ENCODE peak calls at places on chromosomes 16 and 17, in ten cellular contexts. D, Z, J, A, E, C, K, O, H and B are unnamed samples.

GRCh38 chr17:47882695-47883588 is 13.1 kb upstream of the SP2 start:
- DNase-seq in O (no peak), D (no peak), C (no peak), K (no peak), A (no peak), Z (no peak), E (no peak), H (no peak), J (no peak), B (no peak)

GRCh38 chr16:85663891-85664321 is 24.8 kb downstream of the GINS2 start:
- DNase-seq in H (no peak), C (no peak), A (no peak), O (no peak), Z (no peak), K (no peak), D (no peak), E (no peak), J (peak), B (no peak)

GRCh38 chr16:11094075-11094593 is 149.8 kb downstream of the CLEC16A start:
- DNase-seq in A (peak), E (no peak), J (no peak), O (peak), H (peak), D (no peak), Z (no peak), C (no peak), K (no peak), B (no peak)

GRCh38 chr16:84144301-84144858 is 597 bp downstream of the HSDL1 start:
- DNase-seq in A (peak), C (no peak), O (peak), Z (no peak), E (no peak), D (peak), J (peak), K (peak), H (no peak), B (no peak)

GRCh38 chr16:86926695-86927094 is 348.3 kb downstream of the FOXL1 start:
- DNase-seq in D (no peak), J (no peak), Z (no peak), H (no peak), C (no peak), A (no peak), K (no peak), O (no peak), E (no peak), B (no peak)

GRCh38 chr17:72121164-72122001 is 563 bp downstream of the SOX9 start:
- DNase-seq in K (no peak), Z (no peak), D (no peak), H (peak), C (no peak), E (no peak), A (peak), O (peak), J (peak), B (no peak)

GRCh38 chr16:676565-677297 is 1.3 kb downstream of the RHBDL1 start:
- DNase-seq in Z (no peak), J (no peak), E (no peak), O (no peak), C (no peak), A (no peak), K (peak), D (no peak), H (no peak), B (no peak)

GRCh38 chr17:231966-232807 is 50.7 kb upstream of the DOC2B start:
- DNase-seq in K (no peak), E (no peak), A (no peak), O (no peak), H (no peak), C (no peak), D (peak), Z (no peak), J (peak), B (no peak)

GRCh38 chr16:31537362-31537921 is 9.7 kb downstream of the AHSP start:
- DNase-seq in D (no peak), C (no peak), Z (no peak), K (no peak), H (no peak), J (peak), A (no peak), E (no peak), O (no peak), B (no peak)

GRCh38 chr16:15777533-15778203 is 79.2 kb downstream of the MYH11 start:
- DNase-seq in E (no peak), A (peak), K (no peak), Z (no peak), J (no peak), H (peak), C (peak), D (no peak), O (peak), B (no peak)

GRCh38 chr17:82697808-82698064 is 762 bp downstream of the RAB40B start:
- DNase-seq in A (no peak), E (no peak), H (no peak), Z (no peak), D (no peak), J (no peak), C (no peak), O (no peak), K (no peak), B (no peak)

GRCh38 chr16:4257646-4258556 is 14.9 kb downstream of the TFAP4 start:
- DNase-seq in K (no peak), E (no peak), A (peak), O (peak), Z (no peak), H (peak), J (no peak), D (peak), C (no peak), B (no peak)

GRCh38 chr16:368388-369158 is 1.8 kb downstream of the MRPL28 start:
- DNase-seq in J (no peak), A (no peak), E (no peak), D (no peak), K (no peak), C (no peak), Z (no peak), H (no peak), O (no peak), B (no peak)

GRCh38 chr16:85172465-85173071 is 60.3 kb upstream of the CIBAR2 start:
- DNase-seq in Z (no peak), O (peak), H (peak), C (no peak), K (no peak), J (peak), D (no peak), A (no peak), E (no peak), B (no peak)

GRCh38 chr17:66810951-66811682 is 23.8 kb upstream of the CACNG5 start:
- DNase-seq in E (no peak), K (no peak), D (no peak), H (no peak), O (peak), Z (no peak), J (no peak), A (no peak), C (no peak), B (no peak)

DNA sequence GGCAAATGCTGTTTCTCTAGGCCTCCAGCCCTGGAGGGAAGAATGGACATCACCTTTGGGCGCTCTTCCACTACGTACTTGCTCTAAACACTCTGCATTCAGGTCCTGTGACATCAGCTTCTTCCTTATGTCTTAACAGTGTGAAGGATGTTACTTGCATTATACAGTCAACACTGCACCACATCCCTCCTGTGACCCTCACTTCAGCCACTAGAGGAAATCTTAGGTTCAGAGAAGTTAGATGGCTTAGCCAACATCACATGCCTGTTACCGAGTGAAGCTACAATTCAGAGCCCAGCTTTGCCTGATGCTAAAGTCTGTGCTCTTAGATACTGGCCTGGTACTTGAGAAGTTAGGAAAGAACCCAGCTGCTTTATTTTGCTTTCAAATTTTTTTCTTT is 18.3 kb downstream of the UBFD1 start:
- DNase-seq in K (no peak), C (no peak), Z (no peak), A (no peak), J (no peak), H (peak), D (no peak), O (no peak), E (no peak), B (no peak)
- TF ChIP-seq CTCF in K (no peak), C (no peak), Z (no peak), A (no peak), J (no peak), H (no peak), D (no peak), O (no peak), E (no peak), B (no peak)

GRCh38 chr17:28339431-28339830 is 3.9 kb downstream of the TNFAIP1 start:
- DNase-seq in H (no peak), E (no peak), O (no peak), D (no peak), A (no peak), C (no peak), J (no peak), K (no peak), Z (no peak), B (no peak)

GRCh38 chr17:28335201-28335958 is at the start of the genes IFT20 and TNFAIP1:
- DNase-seq in A (peak), D (peak), C (peak), Z (peak), E (peak), K (peak), H (peak), J (peak), O (peak), B (peak)

GRCh38 chr17:28340374-28340773 is 4.8 kb downstream of the TNFAIP1 start:
- DNase-seq in Z (no peak), A (no peak), C (no peak), K (no peak), J (no peak), E (no peak), D (no peak), H (no peak), O (no peak), B (no peak)

GRCh38 chr17:28335959-28336871 is 654 bp downstream of the TNFAIP1 start:
- DNase-seq in J (peak), C (peak), A (peak), O (peak), Z (no peak), E (peak), K (no peak), H (peak), D (peak), B (peak)

DNA sequence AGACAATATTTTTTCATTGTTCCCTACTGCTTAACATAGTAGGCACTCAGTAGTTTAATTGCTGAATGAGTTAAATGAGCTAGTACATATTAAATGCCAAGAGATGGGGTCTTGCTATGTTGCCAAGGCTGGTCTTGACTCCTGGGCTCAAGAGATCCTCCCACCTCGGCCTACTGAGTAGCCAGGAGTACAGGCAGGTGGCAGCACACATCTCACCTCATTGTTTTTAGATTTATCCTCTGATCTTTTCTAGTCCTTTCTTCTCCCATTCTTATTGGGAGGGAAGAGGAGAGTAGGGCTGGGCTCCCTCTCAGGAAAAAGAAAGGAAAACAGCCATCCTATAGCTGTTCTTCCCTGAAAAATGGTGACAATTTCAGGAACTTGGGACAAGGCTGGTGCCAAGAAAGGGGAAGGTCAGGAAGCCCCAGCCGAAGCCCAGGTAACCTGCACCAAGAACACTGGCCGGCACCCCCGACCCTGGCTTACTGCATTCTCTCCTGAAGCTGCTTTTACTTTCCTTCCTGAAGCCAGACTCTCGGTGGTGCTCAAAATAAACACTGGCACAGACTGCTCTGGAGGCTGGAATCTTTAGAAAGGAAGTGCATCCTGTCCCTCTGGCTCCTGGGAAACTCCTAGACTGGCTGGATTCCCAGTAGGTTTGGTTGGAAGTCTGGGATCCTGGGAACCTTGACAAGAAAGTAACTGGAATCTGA is 2.7 kb downstream of the TNFAIP1 start:
- DNase-seq in K (no peak), O (peak), C (peak), A (peak), J (no peak), Z (no peak), H (peak), E (no peak), D (no peak), B (no peak)
- TF ChIP-seq CTCF in K (no peak), O (no peak), C (no peak), A (no peak), J (no peak), Z (no peak), H (peak), E (no peak), D (no peak), B (no peak)

DNA sequence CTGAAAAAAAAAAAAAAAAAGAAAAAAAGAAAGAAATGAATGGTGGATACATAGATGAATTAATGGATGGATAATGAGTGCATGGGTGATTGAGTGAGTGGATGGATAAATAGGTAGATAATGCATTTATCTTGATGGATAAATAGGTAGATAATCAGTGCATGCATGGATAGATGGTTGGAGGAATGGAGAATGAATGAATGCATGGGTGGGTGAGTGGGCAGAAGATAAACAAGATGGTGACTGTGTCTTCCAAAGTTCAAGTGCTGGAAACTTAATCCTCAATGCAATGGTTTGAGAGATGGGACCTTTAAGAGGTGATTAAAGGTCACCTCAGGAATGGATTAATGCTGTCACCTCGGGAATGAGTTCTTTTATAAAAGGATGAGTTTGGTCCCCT is 6.8 kb upstream of the RNF112 start:
- DNase-seq in H (no peak), A (no peak), C (no peak), O (no peak), E (no peak), Z (no peak), D (no peak), K (no peak), J (no peak), B (no peak)
- TF ChIP-seq CTCF in H (no peak), A (no peak), C (no peak), O (no peak), E (no peak), Z (no peak), D (no peak), K (no peak), J (no peak), B (no peak)

GRCh38 chr17:75940727-75941441 is at the start of gene FBF1:
- DNase-seq in J (peak), C (peak), H (peak), Z (peak), K (peak), O (peak), D (peak), E (peak), A (peak), B (peak)
- TF ChIP-seq CTCF in J (no peak), C (peak), H (no peak), Z (no peak), K (no peak), O (no peak), D (no peak), E (peak), A (no peak), B (no peak)

GRCh38 chr16:30439720-30440348 is 5.8 kb downstream of the SEPHS2 start:
- DNase-seq in D (no peak), H (no peak), C (no peak), A (no peak), J (no peak), O (no peak), E (no peak), Z (no peak), K (no peak), B (no peak)
- TF ChIP-seq CTCF in D (no peak), H (no peak), C (no peak), A (no peak), J (no peak), O (no peak), E (no peak), Z (no peak), K (no peak), B (no peak)